ENCODE peak calls at places on chromosomes 6 and 20, in ten cellular contexts. I is mesenchymal stem cell, O is neuronal stem cell, M is DND-41, U is hepatocyte, L is HCT116, D is neural progenitor cell, T is IMR-90, G is H1, Z is GM23338. W is an unnamed sample.

GRCh38 chr6:34912715-34913464 is 23.8 kb downstream of the ANKS1A start:
- DNase-seq in I (peak; percentile 86), O (no peak), M (peak; percentile 12), U (no peak), L (no peak), D (no peak), T (peak; percentile 89), G (no peak), Z (no peak), W (peak; percentile 59)

GRCh38 chr6:122657601-122658000 is 47.4 kb downstream of the PKIB start:
- DNase-seq in I (peak; percentile 18), O (no peak), M (no peak), U (no peak), L (no peak), D (no peak), T (peak; percentile 22), G (no peak), Z (no peak), W (peak; percentile 34)

GRCh38 chr6:5656226-5656625 is 350.5 kb downstream of the NRN1 start:
- DNase-seq in I (no peak), O (no peak), M (no peak), U (no peak), L (no peak), D (no peak), T (no peak), G (no peak), Z (no peak), W (no peak)

GRCh38 chr6:14269434-14269833 is 151.9 kb downstream of the CD83 start:
- DNase-seq in I (no peak), O (no peak), M (peak; percentile 36), U (no peak), L (no peak), D (no peak), T (no peak), G (peak; percentile 16), Z (no peak), W (no peak)

GRCh38 chr20:47851774-47852173 is 66.5 kb upstream of the SULF2 start:
- DNase-seq in I (no peak), O (no peak), M (no peak), U (no peak), L (no peak), D (no peak), T (no peak), G (no peak), Z (no peak), W (no peak)

GRCh38 chr20:34315236-34315635 is 12.1 kb upstream of the AHCY start:
- DNase-seq in I (no peak), O (no peak), M (no peak), U (no peak), L (no peak), D (no peak), T (no peak), G (no peak), Z (no peak), W (no peak)

GRCh38 chr6:13660893-13661292 is 45.8 kb downstream of the NOL7 start:
- DNase-seq in I (no peak), O (no peak), M (no peak), U (no peak), L (no peak), D (no peak), T (no peak), G (no peak), Z (no peak), W (no peak)

GRCh38 chr6:44540881-44541280 is 153.4 kb downstream of the CDC5L start:
- DNase-seq in I (no peak), O (no peak), M (no peak), U (no peak), L (no peak), D (no peak), T (no peak), G (peak; percentile 22), Z (no peak), W (no peak)

GRCh38 chr20:47568837-47569410 is 67.2 kb downstream of the NCOA3 start:
- DNase-seq in I (no peak), O (no peak), M (no peak), U (no peak), L (no peak), D (no peak), T (no peak), G (no peak), Z (no peak), W (no peak)

GRCh38 chr20:10303852-10304251 is 85.2 kb downstream of the SNAP25 start:
- DNase-seq in I (no peak), O (no peak), M (no peak), U (no peak), L (no peak), D (no peak), T (no peak), G (no peak), Z (no peak), W (no peak)

GRCh38 chr20:56628873-56629463 is at the start of gene TFAP2C:
- DNase-seq in I (peak; percentile 79), O (peak; percentile 61), M (no peak), U (peak; percentile 84), L (peak; percentile 54), D (peak; percentile 82), T (no peak), G (peak; percentile 78), Z (peak; percentile 85), W (peak; percentile 52)

GRCh38 chr6:13304101-13304500 is 24.2 kb downstream of the TBC1D7 start:
- DNase-seq in I (peak; percentile 41), O (no peak), M (no peak), U (no peak), L (no peak), D (no peak), T (no peak), G (peak; percentile 22), Z (no peak), W (peak; percentile 29)

GRCh38 chr20:44464514-44464913 is 11.2 kb upstream of the TTPAL start:
- DNase-seq in I (no peak), O (no peak), M (no peak), U (no peak), L (no peak), D (no peak), T (no peak), G (no peak), Z (no peak), W (no peak)

GRCh38 chr20:32473231-32474008 is 111.7 kb downstream of the NOL4L start:
- DNase-seq in I (no peak), O (peak; percentile 82), M (no peak), U (no peak), L (no peak), D (peak; percentile 73), T (no peak), G (no peak), Z (peak; percentile 47), W (no peak)

GRCh38 chr20:50341880-50342637 is 151.4 kb downstream of the CEBPB start:
- DNase-seq in I (no peak), O (no peak), M (peak; percentile 35), U (no peak), L (no peak), D (no peak), T (no peak), G (no peak), Z (no peak), W (no peak)

GRCh38 chr6:117482240-117483003 is at the start of gene DCBLD1:
- DNase-seq in I (peak; percentile 86), O (peak; percentile 61), M (no peak), U (peak; percentile 90), L (peak; percentile 78), D (peak; percentile 88), T (peak; percentile 70), G (peak; percentile 80), Z (peak; percentile 86), W (peak; percentile 79)

GRCh38 chr6:75213112-75213511 is 7.3 kb upstream of the COL12A1 start:
- DNase-seq in I (no peak), O (no peak), M (no peak), U (no peak), L (no peak), D (no peak), T (no peak), G (no peak), Z (peak; percentile 38), W (peak; percentile 45)

GRCh38 chr20:10611357-10611756 is 62.4 kb downstream of the JAG1 start:
- DNase-seq in I (peak; percentile 46), O (no peak), M (peak; percentile 12), U (peak; percentile 35), L (no peak), D (peak; percentile 75), T (peak; percentile 66), G (peak; percentile 77), Z (peak; percentile 84), W (peak; percentile 47)

GRCh38 chr6:26550250-26550993 is 12.3 kb downstream of the HMGN4 start:
- DNase-seq in I (peak; percentile 61), O (peak; percentile 64), M (peak; percentile 80), U (peak; percentile 83), L (no peak), D (peak; percentile 90), T (peak; percentile 13), G (peak; percentile 89), Z (peak; percentile 97), W (peak; percentile 45)

GRCh38 chr6:52910091-52910490 is 593 bp upstream of the GSTA3 start:
- DNase-seq in I (no peak), O (no peak), M (no peak), U (no peak), L (no peak), D (no peak), T (no peak), G (no peak), Z (no peak), W (peak; percentile 40)
- H3K27ac ChIP-seq in I (no peak overlapping the region), O (no peak overlapping the region), M (no peak overlapping the region), U (no peak overlapping the region), L (no peak overlapping the region), D (no peak overlapping the region), T (no peak overlapping the region), G (no peak overlapping the region), Z (no peak overlapping the region), W (no peak overlapping the region)

DNA sequence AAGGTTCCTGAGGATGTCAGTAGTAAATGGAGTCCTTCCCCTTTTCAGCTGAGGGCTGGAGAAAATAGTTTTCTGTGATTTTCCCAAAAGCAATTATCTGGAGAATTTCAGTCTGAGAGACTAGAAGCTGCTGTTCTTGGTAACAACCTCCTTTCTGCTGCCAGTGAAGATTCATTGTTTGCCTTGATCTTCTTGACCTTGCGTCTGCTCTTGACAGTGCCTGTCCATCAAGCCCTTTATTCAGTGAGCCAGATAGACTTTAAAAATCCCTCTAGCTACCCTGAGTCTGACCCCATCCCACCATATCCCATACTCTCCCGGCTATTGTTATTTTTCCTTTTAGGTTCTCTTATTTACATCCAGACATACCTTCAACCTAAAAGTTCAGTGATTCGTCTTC is 73.2 kb downstream of the PHACTR2 start:
- DNase-seq in I (no peak), O (no peak), M (no peak), U (no peak), L (no peak), D (no peak), T (no peak), G (no peak), Z (peak; percentile 21), W (no peak)
- H2AFZ ChIP-seq in I (no peak overlapping the region), O (no peak overlapping the region), M (no peak overlapping the region), U (no peak overlapping the region), L (no peak overlapping the region), D (no peak overlapping the region), T (no peak overlapping the region), G (no peak overlapping the region), Z (no peak overlapping the region), W (no peak overlapping the region)

GRCh38 chr6:169253341-169253740 is 305 bp downstream of the THBS2 start:
- DNase-seq in I (no peak), O (no peak), M (no peak), U (no peak), L (no peak), D (no peak), T (no peak), G (no peak), Z (no peak), W (no peak)
- H3K4me3 ChIP-seq in I (peak overlapping the region; percentile 44), O (peak overlapping the region; percentile 3), M (no peak overlapping the region), U (peak overlapping the region; percentile 13), L (no peak overlapping the region), D (peak overlapping the region; percentile 32), T (peak overlapping the region; percentile 68), G (peak overlapping the region; percentile 56), Z (peak overlapping the region; percentile 54), W (peak overlapping the region; percentile 78)

GRCh38 chr6:9458424-9458823 is 956.5 kb downstream of the TFAP2A start:
- DNase-seq in I (no peak), O (no peak), M (no peak), U (no peak), L (no peak), D (peak; percentile 50), T (no peak), G (no peak), Z (no peak), W (no peak)
- H3K27ac ChIP-seq in I (no peak overlapping the region), O (no peak overlapping the region), M (no peak overlapping the region), U (no peak overlapping the region), L (no peak overlapping the region), D (no peak overlapping the region), T (no peak overlapping the region), G (no peak overlapping the region), Z (no peak overlapping the region), W (no peak overlapping the region)

W was measured in fibroblast of lung.